ENCODE peak calls at places on chromosome 3, in eight cellular contexts. A is astrocyte of the spinal cord, M is GM12864, I is fibroblast of mammary gland, O is left ventricle myocardium inferior, Y is GM10248, C is Panc1, W is adrenal gland. F is an unnamed sample.

GRCh38 chr3:44355634-44356033 is 17.1 kb downstream of the TCAIM start:
- DNase-seq in M (no peak), I (peak), C (no peak), Y (no peak), W (peak), O (no peak), A (peak), F (no peak)

GRCh38 chr3:30342319-30343060 is 263.9 kb upstream of the TGFBR2 start:
- DNase-seq in A (peak), O (no peak), M (no peak), Y (no peak), C (peak), I (peak), W (peak), F (peak)

GRCh38 chr3:7607669-7608068 is 746.8 kb downstream of the GRM7 start:
- DNase-seq in Y (no peak), A (no peak), W (no peak), I (no peak), C (no peak), O (no peak), M (no peak), F (no peak)

GRCh38 chr3:40771112-40771511 is 246.4 kb downstream of the ZNF621 start:
- DNase-seq in C (no peak), W (no peak), O (no peak), A (no peak), M (no peak), Y (no peak), I (no peak), F (no peak)

GRCh38 chr3:32460031-32460749 is 42.5 kb downstream of the CMTM6 start:
- DNase-seq in M (peak), I (no peak), A (peak), Y (peak), O (no peak), W (no peak), C (no peak), F (peak)

GRCh38 chr3:66378256-66378655 is 122.6 kb downstream of the LRIG1 start:
- DNase-seq in M (no peak), O (no peak), A (no peak), W (no peak), Y (peak), C (no peak), I (peak), F (peak)

GRCh38 chr3:51538115-51538458 is 432 bp upstream of the RAD54L2 start:
- DNase-seq in W (no peak), C (no peak), O (no peak), M (no peak), A (no peak), Y (no peak), I (peak), F (peak)

GRCh38 chr3:23760325-23760724 is 45.4 kb upstream of the UBE2E1 start:
- DNase-seq in M (no peak), Y (no peak), I (no peak), C (no peak), O (no peak), W (no peak), A (no peak), F (peak)

GRCh38 chr3:52779011-52779410 is 1.6 kb downstream of the ITIH1 start:
- DNase-seq in W (no peak), O (no peak), M (no peak), A (no peak), Y (no peak), I (no peak), C (no peak), F (no peak)

GRCh38 chr3:19932422-19932821 is 1.6 kb downstream of the EFHB start:
- DNase-seq in M (no peak), A (no peak), O (no peak), Y (no peak), W (no peak), I (no peak), C (no peak), F (no peak)

GRCh38 chr3:146967786-146968185 is 362.6 kb upstream of the PLSCR5 start:
- DNase-seq in I (no peak), A (no peak), C (no peak), O (no peak), W (no peak), Y (no peak), M (no peak), F (no peak)

GRCh38 chr3:170162630-170163029 is 18.9 kb downstream of the PHC3 start:
- DNase-seq in A (no peak), Y (no peak), M (no peak), I (peak), W (no peak), C (no peak), O (no peak), F (no peak)

GRCh38 chr3:184001761-184002160 is 15.9 kb downstream of the ABCC5 start:
- DNase-seq in O (no peak), M (no peak), I (no peak), C (no peak), Y (no peak), A (no peak), W (no peak), F (no peak)

GRCh38 chr3:33277193-33277882 is at the start of gene FBXL2:
- DNase-seq in A (peak), Y (peak), I (peak), M (no peak), O (peak), C (no peak), W (peak), F (peak)

GRCh38 chr3:152671998-152672649 is 162.8 kb upstream of the P2RY1 start:
- DNase-seq in A (no peak), I (no peak), O (no peak), M (no peak), Y (no peak), C (no peak), W (no peak), F (no peak)

GRCh38 chr3:46208167-46208704 is at the start of gene CCR1:
- DNase-seq in O (peak), W (no peak), Y (peak), I (peak), A (peak), M (peak), C (no peak), F (peak)

GRCh38 chr3:129793947-129794318 is 99.6 kb downstream of the TMCC1 start:
- DNase-seq in I (peak), O (no peak), A (no peak), Y (no peak), W (no peak), C (no peak), M (no peak), F (no peak)

GRCh38 chr3:127827808-127828207 is 5.5 kb upstream of the MGLL start:
- DNase-seq in M (no peak), W (no peak), A (no peak), I (no peak), O (no peak), C (no peak), Y (no peak), F (no peak)

GRCh38 chr3:32406481-32407408 is 15.1 kb downstream of the CMTM7 start:
- DNase-seq in W (no peak), M (no peak), Y (no peak), O (no peak), C (no peak), A (no peak), I (no peak), F (no peak)

GRCh38 chr3:195807681-195808121 is 4.0 kb downstream of the MUC4 start:
- DNase-seq in I (no peak), M (no peak), W (no peak), A (no peak), C (no peak), Y (no peak), O (no peak), F (no peak)

DNA sequence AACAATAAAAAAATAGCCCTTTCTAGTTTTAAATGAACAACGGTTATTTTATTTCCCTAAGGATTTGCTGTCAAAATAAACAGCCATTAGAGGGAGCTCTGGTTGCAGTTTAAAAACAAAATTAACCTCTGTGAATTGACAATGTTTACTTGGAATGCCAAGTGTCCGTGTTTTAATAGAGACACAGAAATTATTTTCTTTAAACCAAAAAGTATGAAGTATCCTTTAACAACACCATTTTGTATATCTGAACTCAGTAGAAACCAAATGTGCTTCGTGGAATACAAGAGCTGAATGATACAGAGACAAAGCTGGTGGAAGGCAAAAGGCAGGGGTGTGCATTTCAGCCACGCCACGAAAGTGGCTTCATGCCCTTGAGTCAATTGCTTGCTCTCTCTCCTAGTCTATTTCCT is 74.4 kb downstream of the MOBP start:
- DNase-seq in A (peak), O (no peak), M (no peak), I (peak), C (no peak), W (no peak), Y (no peak), F (no peak)
- TF ChIP-seq CTCF in A (peak), O (peak), M (peak), I (peak), C (peak), W (peak), Y (peak), F (peak)

GRCh38 chr3:189049458-189050231 is 122.1 kb upstream of the TPRG1 start:
- DNase-seq in W (no peak), C (no peak), Y (no peak), A (no peak), O (no peak), I (no peak), M (no peak), F (peak)
- TF ChIP-seq CTCF in W (no peak), C (peak), Y (peak), A (peak), O (no peak), I (peak), M (peak), F (no peak)

DNA sequence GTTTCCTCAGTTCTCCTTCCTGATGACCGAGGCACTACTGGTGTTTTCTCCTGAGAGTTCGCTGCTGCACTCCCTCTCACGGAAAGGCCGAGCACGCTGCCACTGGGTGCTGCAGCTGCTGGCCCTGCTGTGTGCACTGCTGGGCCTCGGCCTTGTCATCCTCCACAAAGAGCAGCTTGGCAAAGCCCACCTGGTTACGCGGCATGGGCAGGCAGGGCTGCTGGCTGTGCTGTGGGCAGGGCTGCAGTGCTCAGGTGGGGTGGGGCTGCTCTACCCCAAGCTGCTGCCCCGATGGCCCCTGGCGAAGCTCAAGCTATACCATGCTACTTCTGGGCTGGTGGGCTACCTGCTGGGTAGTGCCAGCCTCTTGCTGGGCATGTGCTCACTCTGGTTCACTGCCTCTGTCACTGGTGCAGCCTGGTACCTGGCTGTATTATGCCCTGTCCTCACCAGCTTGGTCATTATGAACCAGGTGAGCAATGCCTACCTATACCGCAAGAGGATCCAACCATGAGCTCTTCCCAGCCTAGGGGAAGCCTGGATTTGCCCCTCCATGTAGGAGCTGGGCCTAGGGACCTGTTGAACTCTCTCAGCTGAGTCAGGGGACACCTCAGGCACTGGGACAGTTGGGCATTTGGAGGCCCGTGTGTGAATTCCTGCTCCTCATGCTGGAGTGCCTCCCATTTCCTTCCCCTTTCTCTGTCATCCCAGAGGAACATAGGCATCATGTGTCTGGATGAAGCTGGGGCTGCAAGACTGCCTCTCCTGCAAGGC is 2.8 kb downstream of the CYB561D2 start:
- DNase-seq in Y (no peak), W (no peak), I (no peak), C (no peak), M (no peak), O (no peak), A (no peak), F (no peak)
- TF ChIP-seq CTCF in Y (no peak), W (no peak), I (no peak), C (no peak), M (no peak), O (no peak), A (no peak), F (no peak)

DNA sequence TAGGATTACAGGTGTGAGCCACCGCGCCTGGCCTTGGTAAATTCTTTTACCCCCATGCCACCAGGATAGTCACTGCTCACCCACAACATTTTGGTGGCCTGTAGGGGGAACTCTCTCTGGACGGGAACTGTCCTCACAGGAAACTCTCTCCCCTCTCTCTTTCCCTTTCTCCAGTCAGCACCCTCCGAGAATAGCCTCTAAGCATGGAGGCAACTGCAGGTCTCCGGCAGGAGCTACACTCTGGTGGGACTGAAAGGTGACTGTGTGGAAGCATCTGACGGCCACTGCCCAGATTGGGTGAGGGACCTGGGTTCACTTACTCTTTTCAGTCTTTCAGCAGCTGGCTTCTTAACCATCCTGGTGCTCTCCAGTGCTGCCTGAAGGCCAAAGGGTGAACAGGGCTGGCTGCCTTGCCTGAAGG is 21.3 kb downstream of the TRANK1 start:
- DNase-seq in W (no peak), A (no peak), O (no peak), Y (no peak), C (no peak), M (no peak), I (no peak), F (no peak)
- TF ChIP-seq CTCF in W (no peak), A (peak), O (no peak), Y (peak), C (peak), M (peak), I (peak), F (no peak)

GRCh38 chr3:16060945-16061344 is 113.5 kb upstream of the GALNT15 start:
- DNase-seq in C (no peak), M (no peak), I (peak), Y (no peak), O (no peak), W (peak), A (peak), F (no peak)

GRCh38 chr3:16059081-16059537 is 115.4 kb upstream of the GALNT15 start:
- DNase-seq in Y (no peak), I (peak), M (no peak), C (no peak), O (no peak), W (no peak), A (peak), F (no peak)

GRCh38 chr3:16059700-16060357 is 114.7 kb upstream of the GALNT15 start:
- DNase-seq in O (no peak), A (no peak), W (no peak), I (no peak), M (no peak), C (no peak), Y (no peak), F (no peak)

GRCh38 chr3:16061491-16061890 is 113.0 kb upstream of the GALNT15 start:
- DNase-seq in W (no peak), M (no peak), Y (no peak), C (no peak), O (no peak), A (no peak), I (peak), F (no peak)

DNA sequence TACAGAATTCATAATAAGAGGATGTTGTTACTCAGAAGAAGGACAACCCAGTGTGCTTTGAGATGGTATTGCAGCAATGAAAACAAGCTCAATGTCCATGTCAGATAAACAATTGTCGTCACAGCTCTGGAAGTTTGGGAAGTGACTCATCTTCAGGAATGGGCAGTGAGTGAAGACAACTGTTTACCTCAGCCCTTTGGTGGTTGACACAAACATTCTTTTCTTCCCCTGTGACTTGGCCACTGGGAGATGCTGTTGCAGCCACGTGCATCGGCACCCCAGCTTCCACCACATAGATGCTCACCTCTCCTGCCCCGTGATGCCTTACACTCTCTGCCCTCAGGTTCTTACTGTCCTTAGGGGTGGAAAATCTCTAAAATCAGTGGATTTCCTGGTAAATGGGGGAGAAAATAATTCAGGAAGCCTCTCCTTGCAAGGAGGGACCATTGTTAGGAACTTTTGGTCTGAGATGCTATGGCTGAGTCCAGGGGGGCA is 114.1 kb upstream of the GALNT15 start:
- DNase-seq in M (no peak), I (peak), O (no peak), A (peak), W (peak), Y (no peak), C (peak), F (no peak)
- TF ChIP-seq CTCF in M (no peak), I (peak), O (no peak), A (peak), W (peak), Y (no peak), C (peak), F (no peak)